ENCODE peak calls at places on chromosomes 4 and X, in five cellular contexts. N, F, R, L and E are unnamed samples.

GRCh38 chr4:13597604-13598003 is 29.9 kb downstream of the BOD1L1 start:
- DNase-seq in N (no peak), F (no peak), R (no peak), L (no peak), E (no peak)

GRCh38 chr4:140343303-140343702 is 30.1 kb upstream of the SCOC start:
- DNase-seq in N (no peak), F (no peak), R (peak; percentile 15), L (no peak), E (no peak)

GRCh38 chr4:19380600-19380999 is 871.1 kb upstream of the SLIT2 start:
- DNase-seq in N (no peak), F (no peak), R (no peak), L (no peak), E (no peak)

GRCh38 chr4:89837385-89837995 is 529 bp upstream of the SNCA start:
- DNase-seq in N (no peak), F (no peak), R (peak; percentile 5), L (no peak), E (no peak)

GRCh38 chr4:87024181-87024580 is 89.4 kb downstream of the AFF1 start:
- DNase-seq in N (no peak), F (no peak), R (no peak), L (no peak), E (no peak)

GRCh38 chr4:87669373-87669772 is 19.3 kb downstream of the DMP1 start:
- DNase-seq in N (no peak), F (no peak), R (no peak), L (no peak), E (no peak)

GRCh38 chr4:83875437-83875836 is 339.5 kb downstream of the GPAT3 start:
- DNase-seq in N (no peak), F (no peak), R (no peak), L (no peak), E (no peak)

GRCh38 chr4:23930750-23931488 is 41.1 kb upstream of the PPARGC1A start:
- DNase-seq in N (peak; percentile 82), F (peak; percentile 75), R (no peak), L (peak; percentile 26), E (no peak)

GRCh38 chrX:129609395-129609794 is 45.4 kb downstream of the APLN start:
- DNase-seq in N (no peak), F (no peak), R (no peak), L (no peak), E (no peak)

GRCh38 chrX:118644378-118644777 is 83.0 kb upstream of the IL13RA1 start:
- DNase-seq in N (no peak), F (peak; percentile 54), R (peak; percentile 46), L (no peak), E (no peak)

GRCh38 chr4:185269286-185269685 is 59.9 kb downstream of the SNX25 start:
- DNase-seq in N (no peak), F (peak; percentile 21), R (no peak), L (no peak), E (no peak)
- H3K4me3 ChIP-seq in N (no peak overlapping the region), F (no peak overlapping the region), R (no peak overlapping the region), L (no peak overlapping the region), E (no peak overlapping the region)

GRCh38 chrX:25049971-25050370 is 34.2 kb upstream of the ARX start:
- DNase-seq in N (no peak), F (no peak), R (no peak), L (no peak), E (no peak)
- TF ChIP-seq POLR2A in N (no peak), F (no peak), R (no peak), L (no peak), E (no peak)

GRCh38 chr4:153151535-153152452 is 52.4 kb upstream of the TRIM2 start:
- DNase-seq in N (no peak), F (no peak), R (no peak), L (peak; percentile 42), E (no peak)
- H3K4me3 ChIP-seq in N (no peak overlapping the region), F (no peak overlapping the region), R (peak overlapping the region; percentile 55), L (no peak overlapping the region), E (peak overlapping the region; percentile 57)

DNA sequence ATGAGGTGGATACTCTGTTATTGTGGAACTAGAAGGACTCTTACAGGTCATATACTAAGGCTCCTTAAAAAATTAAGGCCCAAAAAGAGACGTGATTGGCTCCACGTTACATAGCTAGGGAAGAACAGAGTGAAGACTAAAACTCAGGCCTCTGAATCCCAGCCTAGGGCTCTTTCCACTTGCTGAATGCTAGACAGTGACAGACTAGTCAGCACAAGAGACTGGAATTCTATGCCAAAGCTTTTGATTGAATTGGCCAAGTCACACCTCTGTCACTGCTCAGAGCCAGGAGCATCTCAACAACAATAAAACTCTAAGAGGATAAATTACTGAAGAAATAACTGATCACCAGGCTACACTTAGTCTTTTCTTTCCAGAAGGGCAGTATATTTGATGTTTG is 16.9 kb downstream of the DCX start:
- DNase-seq in N (no peak), F (no peak), R (no peak), L (no peak), E (no peak)
- TF ChIP-seq POLR2A in N (no peak), F (no peak), R (no peak), L (no peak), E (no peak)